ENCODE peak calls at places on chromosomes 16 and 17, in five cellular contexts. One of them, this sample, is unnamed.

GRCh38 chr17:67025216-67025792 is 19.1 kb upstream of the CACNG1 start:
- DNase-seq in cardiac muscle cell: no peak
- DNase-seq in gastrocnemius medialis: no peak
- DNase-seq in ovary: no peak
- DNase-seq in lower lobe of right lung: peak
- DNase-seq in this sample: no peak

GRCh38 chr17:28540231-28540630 is 12.2 kb downstream of the UNC119 start:
- DNase-seq in cardiac muscle cell: no peak
- DNase-seq in gastrocnemius medialis: no peak
- DNase-seq in ovary: no peak
- DNase-seq in lower lobe of right lung: no peak
- DNase-seq in this sample: no peak

GRCh38 chr17:1153795-1154546 is 25.8 kb downstream of the ABR start:
- DNase-seq in cardiac muscle cell: peak
- DNase-seq in gastrocnemius medialis: peak
- DNase-seq in ovary: peak
- DNase-seq in lower lobe of right lung: peak
- DNase-seq in this sample: peak

GRCh38 chr17:12296120-12296727 is 275.5 kb downstream of the MAP2K4 start:
- DNase-seq in cardiac muscle cell: no peak
- DNase-seq in gastrocnemius medialis: no peak
- DNase-seq in ovary: no peak
- DNase-seq in lower lobe of right lung: no peak
- DNase-seq in this sample: no peak

GRCh38 chr16:66898207-66898606 is 17.9 kb downstream of the PDP2 start:
- DNase-seq in cardiac muscle cell: no peak
- DNase-seq in gastrocnemius medialis: peak
- DNase-seq in ovary: peak
- DNase-seq in lower lobe of right lung: no peak
- DNase-seq in this sample: peak

GRCh38 chr17:34361478-34362061 is 1.5 kb downstream of the CCL1 start:
- DNase-seq in cardiac muscle cell: peak
- DNase-seq in gastrocnemius medialis: peak
- DNase-seq in ovary: peak
- DNase-seq in lower lobe of right lung: peak
- DNase-seq in this sample: peak

GRCh38 chr17:82350182-82351030 is 8.6 kb upstream of the TEX19 start:
- DNase-seq in cardiac muscle cell: no peak
- DNase-seq in gastrocnemius medialis: no peak
- DNase-seq in ovary: no peak
- DNase-seq in lower lobe of right lung: no peak
- DNase-seq in this sample: no peak

GRCh38 chr17:64326420-64327054 is 63.5 kb upstream of the TEX2 start:
- DNase-seq in cardiac muscle cell: peak
- DNase-seq in gastrocnemius medialis: peak
- DNase-seq in ovary: peak
- DNase-seq in lower lobe of right lung: peak
- DNase-seq in this sample: peak

GRCh38 chr16:27748868-27749546 is 199.1 kb downstream of the KATNIP start:
- DNase-seq in cardiac muscle cell: peak
- DNase-seq in gastrocnemius medialis: no peak
- DNase-seq in ovary: peak
- DNase-seq in lower lobe of right lung: peak
- DNase-seq in this sample: no peak

GRCh38 chr16:28292731-28293588 is 635 bp downstream of the SBK1 start:
- DNase-seq in cardiac muscle cell: no peak
- DNase-seq in gastrocnemius medialis: no peak
- DNase-seq in ovary: peak
- DNase-seq in lower lobe of right lung: no peak
- DNase-seq in this sample: no peak

GRCh38 chr16:66293207-66293735 is 73.2 kb upstream of the CDH5 start:
- DNase-seq in cardiac muscle cell: no peak
- DNase-seq in gastrocnemius medialis: no peak
- DNase-seq in ovary: no peak
- DNase-seq in lower lobe of right lung: no peak
- DNase-seq in this sample: no peak

GRCh38 chr17:39212841-39213480 is 12.8 kb downstream of the STAC2 start:
- DNase-seq in cardiac muscle cell: no peak
- DNase-seq in gastrocnemius medialis: peak
- DNase-seq in ovary: no peak
- DNase-seq in lower lobe of right lung: peak
- DNase-seq in this sample: no peak

GRCh38 chr17:8155341-8156173 is 3.4 kb upstream of the PER1 start:
- DNase-seq in cardiac muscle cell: no peak
- DNase-seq in gastrocnemius medialis: peak
- DNase-seq in ovary: peak
- DNase-seq in lower lobe of right lung: peak
- DNase-seq in this sample: peak

GRCh38 chr16:505479-506245 is 21.9 kb upstream of the CAPN15 start:
- DNase-seq in cardiac muscle cell: no peak
- DNase-seq in gastrocnemius medialis: no peak
- DNase-seq in ovary: no peak
- DNase-seq in lower lobe of right lung: no peak
- DNase-seq in this sample: no peak

GRCh38 chr17:41863074-41863843 is 2.0 kb downstream of the KLHL11 start:
- DNase-seq in cardiac muscle cell: no peak
- DNase-seq in gastrocnemius medialis: no peak
- DNase-seq in ovary: no peak
- DNase-seq in lower lobe of right lung: no peak
- DNase-seq in this sample: no peak

GRCh38 chr16:76913046-76913445 is 277.9 kb upstream of the MON1B start:
- DNase-seq in cardiac muscle cell: no peak
- DNase-seq in gastrocnemius medialis: no peak
- DNase-seq in ovary: no peak
- DNase-seq in lower lobe of right lung: no peak
- DNase-seq in this sample: no peak

GRCh38 chr17:7629939-7630571 is at the start of gene SHBG:
- DNase-seq in cardiac muscle cell: no peak
- DNase-seq in gastrocnemius medialis: no peak
- DNase-seq in ovary: peak
- DNase-seq in lower lobe of right lung: no peak
- DNase-seq in this sample: no peak

GRCh38 chr17:28446716-28447395 is 26.6 kb upstream of the SLC13A2 start:
- DNase-seq in cardiac muscle cell: no peak
- DNase-seq in gastrocnemius medialis: no peak
- DNase-seq in ovary: no peak
- DNase-seq in lower lobe of right lung: no peak
- DNase-seq in this sample: no peak

GRCh38 chr17:19354123-19354522 is 8.4 kb downstream of the B9D1 start:
- DNase-seq in cardiac muscle cell: peak
- DNase-seq in gastrocnemius medialis: no peak
- DNase-seq in ovary: no peak
- DNase-seq in lower lobe of right lung: no peak
- DNase-seq in this sample: peak

GRCh38 chr16:68790130-68790761 is 53.1 kb upstream of the TANGO6 start:
- DNase-seq in cardiac muscle cell: peak
- DNase-seq in gastrocnemius medialis: no peak
- DNase-seq in ovary: no peak
- DNase-seq in lower lobe of right lung: no peak
- DNase-seq in this sample: no peak

GRCh38 chr16:18983565-18984424 is at the start of gene TMC7:
- DNase-seq in cardiac muscle cell: peak
- DNase-seq in gastrocnemius medialis: peak
- DNase-seq in ovary: peak
- DNase-seq in lower lobe of right lung: peak
- DNase-seq in this sample: peak

GRCh38 chr17:17141860-17142552 is 64.1 kb downstream of the PLD6 start:
- DNase-seq in cardiac muscle cell: peak
- DNase-seq in gastrocnemius medialis: no peak
- DNase-seq in ovary: peak
- DNase-seq in lower lobe of right lung: no peak
- DNase-seq in this sample: no peak

GRCh38 chr16:64089697-64090096 is 1032.2 kb downstream of the CDH11 start:
- DNase-seq in cardiac muscle cell: peak
- DNase-seq in gastrocnemius medialis: no peak
- DNase-seq in ovary: no peak
- DNase-seq in lower lobe of right lung: no peak
- DNase-seq in this sample: no peak

GRCh38 chr17:3916013-3916696 is at the start of gene P2RX1:
- DNase-seq in cardiac muscle cell: peak
- DNase-seq in gastrocnemius medialis: no peak
- DNase-seq in ovary: peak
- DNase-seq in lower lobe of right lung: peak
- DNase-seq in this sample: no peak

GRCh38 chr17:80791758-80792284 is 199.8 kb upstream of the CHMP6 start:
- DNase-seq in cardiac muscle cell: peak
- DNase-seq in gastrocnemius medialis: peak
- DNase-seq in ovary: peak
- DNase-seq in lower lobe of right lung: no peak
- DNase-seq in this sample: peak

GRCh38 chr17:50276588-50277356 is 2.5 kb downstream of the TMEM92 start:
- DNase-seq in cardiac muscle cell: no peak
- DNase-seq in gastrocnemius medialis: no peak
- DNase-seq in ovary: peak
- DNase-seq in lower lobe of right lung: no peak
- DNase-seq in this sample: no peak

GRCh38 chr16:56828641-56829040 is 36.4 kb upstream of the SLC12A3 start:
- DNase-seq in cardiac muscle cell: no peak
- DNase-seq in gastrocnemius medialis: no peak
- DNase-seq in ovary: no peak
- DNase-seq in lower lobe of right lung: no peak
- DNase-seq in this sample: no peak
- H3K27ac ChIP-seq in cardiac muscle cell: no peak
- H3K27ac ChIP-seq in gastrocnemius medialis: no peak
- H3K27ac ChIP-seq in ovary: no peak
- H3K27ac ChIP-seq in lower lobe of right lung: no peak
- H3K27ac ChIP-seq in this sample: no peak

GRCh38 chr17:45046536-45047125 is 4.8 kb downstream of the DCAKD start:
- DNase-seq in cardiac muscle cell: no peak
- DNase-seq in gastrocnemius medialis: no peak
- DNase-seq in ovary: no peak
- DNase-seq in lower lobe of right lung: no peak
- DNase-seq in this sample: no peak
- H3K27ac ChIP-seq in cardiac muscle cell: peak
- H3K27ac ChIP-seq in gastrocnemius medialis: no peak
- H3K27ac ChIP-seq in ovary: no peak
- H3K27ac ChIP-seq in lower lobe of right lung: no peak
- H3K27ac ChIP-seq in this sample: no peak

GRCh38 chr17:27281438-27281837 is 12.5 kb upstream of the WSB1 start:
- DNase-seq in cardiac muscle cell: no peak
- DNase-seq in gastrocnemius medialis: no peak
- DNase-seq in ovary: no peak
- DNase-seq in lower lobe of right lung: no peak
- DNase-seq in this sample: no peak
- H3K27ac ChIP-seq in cardiac muscle cell: no peak
- H3K27ac ChIP-seq in gastrocnemius medialis: no peak
- H3K27ac ChIP-seq in ovary: no peak
- H3K27ac ChIP-seq in lower lobe of right lung: peak
- H3K27ac ChIP-seq in this sample: no peak

DNA sequence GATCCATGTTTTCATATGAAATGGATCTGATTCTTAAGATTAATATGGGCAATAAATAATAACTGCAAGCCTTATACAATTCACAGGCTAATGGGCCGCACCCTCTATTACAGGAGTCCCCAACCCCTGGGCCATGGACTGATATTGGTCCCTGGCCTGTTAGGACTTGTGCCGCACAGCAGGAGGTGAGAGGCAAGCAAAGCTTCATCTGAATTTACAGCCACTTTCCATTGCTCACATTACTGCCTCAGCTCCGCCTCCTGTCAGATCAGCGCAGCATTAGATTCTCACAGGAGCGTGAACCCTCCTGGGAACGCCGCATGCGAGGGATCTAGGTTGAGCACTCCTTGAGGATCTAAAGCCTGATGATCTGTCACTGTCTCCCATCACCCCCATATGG is 26.8 kb downstream of the METTL16 start:
- DNase-seq in cardiac muscle cell: no peak
- DNase-seq in gastrocnemius medialis: no peak
- DNase-seq in ovary: no peak
- DNase-seq in lower lobe of right lung: no peak
- DNase-seq in this sample: no peak
- H3K27ac ChIP-seq in cardiac muscle cell: no peak
- H3K27ac ChIP-seq in gastrocnemius medialis: no peak
- H3K27ac ChIP-seq in ovary: no peak
- H3K27ac ChIP-seq in lower lobe of right lung: no peak
- H3K27ac ChIP-seq in this sample: no peak

GRCh38 chr16:61179571-61179970 is 856.7 kb downstream of the CDH8 start:
- DNase-seq in cardiac muscle cell: no peak
- DNase-seq in gastrocnemius medialis: no peak
- DNase-seq in ovary: no peak
- DNase-seq in lower lobe of right lung: no peak
- DNase-seq in this sample: no peak

GRCh38 chr16:61182416-61182815 is 853.8 kb downstream of the CDH8 start:
- DNase-seq in cardiac muscle cell: no peak
- DNase-seq in gastrocnemius medialis: no peak
- DNase-seq in ovary: no peak
- DNase-seq in lower lobe of right lung: no peak
- DNase-seq in this sample: no peak

DNA sequence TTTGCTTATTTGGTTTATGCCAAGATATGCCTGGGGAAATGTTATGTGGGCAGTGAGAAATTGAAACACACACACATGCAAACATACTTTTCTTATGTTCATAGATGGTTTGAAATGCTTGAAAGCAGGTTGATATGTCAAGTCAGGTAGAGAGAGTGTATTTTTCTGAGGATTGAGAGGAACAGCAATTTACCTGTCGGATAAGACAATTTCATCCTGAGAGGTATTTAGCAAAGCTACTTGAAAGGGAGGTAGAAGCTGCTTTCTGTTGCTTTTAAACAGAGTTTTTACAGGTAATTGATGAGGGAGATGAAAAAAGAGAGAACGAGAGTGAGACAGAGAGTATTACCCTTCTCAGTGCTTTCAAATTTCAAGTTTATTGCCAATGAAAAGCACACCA is 854.3 kb downstream of the CDH8 start:
- DNase-seq in cardiac muscle cell: no peak
- DNase-seq in gastrocnemius medialis: no peak
- DNase-seq in ovary: no peak
- DNase-seq in lower lobe of right lung: no peak
- DNase-seq in this sample: no peak
- H3K27ac ChIP-seq in cardiac muscle cell: no peak
- H3K27ac ChIP-seq in gastrocnemius medialis: no peak
- H3K27ac ChIP-seq in ovary: no peak
- H3K27ac ChIP-seq in lower lobe of right lung: no peak
- H3K27ac ChIP-seq in this sample: no peak

GRCh38 chr16:50299508-50300105 is 33.3 kb downstream of the ADCY7 start:
- DNase-seq in cardiac muscle cell: no peak
- DNase-seq in gastrocnemius medialis: peak
- DNase-seq in ovary: peak
- DNase-seq in lower lobe of right lung: peak
- DNase-seq in this sample: peak

GRCh38 chr16:50301626-50302471 is 35.5 kb downstream of the ADCY7 start:
- DNase-seq in cardiac muscle cell: peak
- DNase-seq in gastrocnemius medialis: peak
- DNase-seq in ovary: peak
- DNase-seq in lower lobe of right lung: peak
- DNase-seq in this sample: peak

GRCh38 chr16:50302472-50303005 is 36.2 kb downstream of the ADCY7 start:
- DNase-seq in cardiac muscle cell: no peak
- DNase-seq in gastrocnemius medialis: peak
- DNase-seq in ovary: peak
- DNase-seq in lower lobe of right lung: no peak
- DNase-seq in this sample: peak

GRCh38 chr16:50303041-50303604 is 36.8 kb downstream of the ADCY7 start:
- DNase-seq in cardiac muscle cell: peak
- DNase-seq in gastrocnemius medialis: no peak
- DNase-seq in ovary: peak
- DNase-seq in lower lobe of right lung: no peak
- DNase-seq in this sample: peak

GRCh38 chr16:50300942-50301625 is 34.7 kb downstream of the ADCY7 start:
- DNase-seq in cardiac muscle cell: peak
- DNase-seq in gastrocnemius medialis: no peak
- DNase-seq in ovary: peak
- DNase-seq in lower lobe of right lung: peak
- DNase-seq in this sample: peak
- H3K27ac ChIP-seq in cardiac muscle cell: no peak
- H3K27ac ChIP-seq in gastrocnemius medialis: no peak
- H3K27ac ChIP-seq in ovary: no peak
- H3K27ac ChIP-seq in lower lobe of right lung: no peak
- H3K27ac ChIP-seq in this sample: no peak

GRCh38 chr16:10090816-10091215 is 91.4 kb downstream of the GRIN2A start:
- DNase-seq in cardiac muscle cell: no peak
- DNase-seq in gastrocnemius medialis: no peak
- DNase-seq in ovary: no peak
- DNase-seq in lower lobe of right lung: no peak
- DNase-seq in this sample: no peak
- H3K27ac ChIP-seq in cardiac muscle cell: no peak
- H3K27ac ChIP-seq in gastrocnemius medialis: no peak
- H3K27ac ChIP-seq in ovary: no peak
- H3K27ac ChIP-seq in lower lobe of right lung: no peak
- H3K27ac ChIP-seq in this sample: no peak